ENCODE peak calls at places on chromosomes 6 and 20, in five cellular contexts. One of them, this sample, is unnamed.

GRCh38 chr20:57222631-57222950 is 43.9 kb downstream of the BMP7 start:
- DNase-seq in HEK293T: no peak
- DNase-seq in H1: no peak
- DNase-seq in NT2/D1: no peak
- DNase-seq in HepG2: no peak
- DNase-seq in this sample: no peak

GRCh38 chr6:158761746-158762145 is 57.4 kb downstream of the EZR start:
- DNase-seq in HEK293T: no peak
- DNase-seq in H1: no peak
- DNase-seq in NT2/D1: no peak
- DNase-seq in HepG2: no peak
- DNase-seq in this sample: no peak

GRCh38 chr20:13458860-13459451 is 179.8 kb downstream of the TASP1 start:
- DNase-seq in HEK293T: peak; percentile 41
- DNase-seq in H1: no peak
- DNase-seq in NT2/D1: peak; percentile 8
- DNase-seq in HepG2: peak; percentile 61
- DNase-seq in this sample: no peak

GRCh38 chr20:59788196-59788735 is 145.2 kb downstream of the SYCP2 start:
- DNase-seq in HEK293T: no peak
- DNase-seq in H1: no peak
- DNase-seq in NT2/D1: no peak
- DNase-seq in HepG2: no peak
- DNase-seq in this sample: no peak

GRCh38 chr6:13319891-13320564 is 8.3 kb downstream of the TBC1D7 start:
- DNase-seq in HEK293T: no peak
- DNase-seq in H1: no peak
- DNase-seq in NT2/D1: no peak
- DNase-seq in HepG2: no peak
- DNase-seq in this sample: no peak

GRCh38 chr20:2602046-2602735 is 50.2 kb upstream of the NOP56 start:
- DNase-seq in HEK293T: no peak
- DNase-seq in H1: no peak
- DNase-seq in NT2/D1: no peak
- DNase-seq in HepG2: no peak
- DNase-seq in this sample: no peak

GRCh38 chr20:36391955-36392354 is 85.8 kb downstream of the DLGAP4 start:
- DNase-seq in HEK293T: no peak
- DNase-seq in H1: no peak
- DNase-seq in NT2/D1: no peak
- DNase-seq in HepG2: no peak
- DNase-seq in this sample: no peak

GRCh38 chr20:64110411-64111068 is 3.2 kb upstream of the NPBWR2 start:
- DNase-seq in HEK293T: no peak
- DNase-seq in H1: peak; percentile 41
- DNase-seq in NT2/D1: no peak
- DNase-seq in HepG2: no peak
- DNase-seq in this sample: no peak

GRCh38 chr6:21595951-21596378 is 2.4 kb downstream of the SOX4 start:
- DNase-seq in HEK293T: no peak
- DNase-seq in H1: no peak
- DNase-seq in NT2/D1: no peak
- DNase-seq in HepG2: no peak
- DNase-seq in this sample: no peak

GRCh38 chr6:170289108-170289931 is 1.6 kb downstream of the DLL1 start:
- DNase-seq in HEK293T: no peak
- DNase-seq in H1: peak; percentile 77
- DNase-seq in NT2/D1: no peak
- DNase-seq in HepG2: no peak
- DNase-seq in this sample: no peak

GRCh38 chr20:3251806-3252205 is 12.8 kb upstream of the SLC4A11 start:
- DNase-seq in HEK293T: no peak
- DNase-seq in H1: no peak
- DNase-seq in NT2/D1: no peak
- DNase-seq in HepG2: no peak
- DNase-seq in this sample: no peak

GRCh38 chr6:155968921-155969320 is 513.3 kb upstream of the NOX3 start:
- DNase-seq in HEK293T: no peak
- DNase-seq in H1: no peak
- DNase-seq in NT2/D1: no peak
- DNase-seq in HepG2: no peak
- DNase-seq in this sample: no peak
- TF ChIP-seq SUZ12 in HEK293T: no peak
- TF ChIP-seq SUZ12 in H1: no peak
- TF ChIP-seq SUZ12 in NT2/D1: no peak
- TF ChIP-seq SUZ12 in HepG2: no peak
- TF ChIP-seq SUZ12 in this sample: no peak

GRCh38 chr6:35176625-35177024 is 35.5 kb upstream of the TCP11 start:
- DNase-seq in HEK293T: no peak
- DNase-seq in H1: no peak
- DNase-seq in NT2/D1: no peak
- DNase-seq in HepG2: no peak
- DNase-seq in this sample: no peak

GRCh38 chr6:35177586-35177985 is 36.2 kb upstream of the SCUBE3 start:
- DNase-seq in HEK293T: no peak
- DNase-seq in H1: no peak
- DNase-seq in NT2/D1: no peak
- DNase-seq in HepG2: no peak
- DNase-seq in this sample: no peak

GRCh38 chr6:35178932-35179832 is 34.6 kb upstream of the SCUBE3 start:
- DNase-seq in HEK293T: no peak
- DNase-seq in H1: no peak
- DNase-seq in NT2/D1: no peak
- DNase-seq in HepG2: no peak
- DNase-seq in this sample: peak; percentile 39

GRCh38 chr6:35178012-35178411 is 35.7 kb upstream of the SCUBE3 start:
- DNase-seq in HEK293T: no peak
- DNase-seq in H1: no peak
- DNase-seq in NT2/D1: no peak
- DNase-seq in HepG2: no peak
- DNase-seq in this sample: no peak

DNA sequence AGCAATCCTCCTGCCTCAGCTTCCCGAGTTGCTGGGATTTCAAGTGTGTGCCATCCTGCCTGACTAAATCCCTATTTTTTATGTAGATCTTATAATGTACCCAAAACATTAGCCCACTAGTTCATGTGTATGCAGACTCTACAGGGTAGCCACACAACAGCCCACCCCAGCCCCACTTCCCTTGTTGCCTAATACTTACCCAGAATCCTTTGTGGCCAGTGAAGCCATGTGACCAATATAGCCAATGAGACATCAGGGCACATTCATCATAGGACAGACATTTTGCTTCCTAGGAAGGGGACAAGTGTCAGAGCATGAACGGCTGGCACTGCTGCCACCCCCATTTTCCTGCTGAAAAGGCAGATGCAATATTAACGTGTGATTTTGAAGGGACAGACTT is 36.0 kb upstream of the TCP11 start:
- DNase-seq in HEK293T: no peak
- DNase-seq in H1: no peak
- DNase-seq in NT2/D1: no peak
- DNase-seq in HepG2: no peak
- DNase-seq in this sample: no peak
- TF ChIP-seq SUZ12 in HEK293T: no peak
- TF ChIP-seq SUZ12 in H1: no peak
- TF ChIP-seq SUZ12 in NT2/D1: no peak
- TF ChIP-seq SUZ12 in HepG2: no peak
- TF ChIP-seq SUZ12 in this sample: no peak

GRCh38 chr6:139370707-139371345 is 3.6 kb downstream of the CITED2 start:
- DNase-seq in HEK293T: no peak
- DNase-seq in H1: no peak
- DNase-seq in NT2/D1: no peak
- DNase-seq in HepG2: no peak
- DNase-seq in this sample: no peak
- TF ChIP-seq SUZ12 in HEK293T: no peak
- TF ChIP-seq SUZ12 in H1: no peak
- TF ChIP-seq SUZ12 in NT2/D1: no peak
- TF ChIP-seq SUZ12 in HepG2: no peak
- TF ChIP-seq SUZ12 in this sample: no peak

DNA sequence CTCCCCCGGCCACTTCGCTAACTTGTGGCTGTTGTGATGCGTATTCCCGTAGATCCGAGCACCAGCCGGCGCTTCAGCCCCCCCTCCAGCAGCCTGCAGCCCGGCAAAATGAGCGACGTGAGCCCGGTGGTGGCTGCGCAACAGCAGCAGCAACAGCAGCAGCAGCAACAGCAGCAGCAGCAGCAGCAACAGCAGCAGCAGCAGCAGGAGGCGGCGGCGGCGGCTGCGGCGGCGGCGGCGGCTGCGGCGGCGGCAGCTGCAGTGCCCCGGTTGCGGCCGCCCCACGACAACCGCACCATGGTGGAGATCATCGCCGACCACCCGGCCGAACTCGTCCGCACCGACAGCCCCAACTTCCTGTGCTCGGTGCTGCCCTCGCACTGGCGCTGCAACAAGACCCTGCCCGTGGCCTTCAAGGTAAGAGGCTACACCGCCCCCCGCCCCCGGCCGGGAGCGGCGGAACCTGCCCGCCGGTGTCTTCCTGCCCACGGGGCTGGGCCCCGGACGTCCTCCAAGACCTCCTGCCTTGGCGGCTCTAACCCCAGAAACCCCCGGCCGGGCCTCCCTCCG is 44.9 kb upstream of the SUPT3H start:
- DNase-seq in HEK293T: peak; percentile 14
- DNase-seq in H1: no peak
- DNase-seq in NT2/D1: no peak
- DNase-seq in HepG2: no peak
- DNase-seq in this sample: no peak
- TF ChIP-seq SUZ12 in HEK293T: no peak
- TF ChIP-seq SUZ12 in H1: no peak
- TF ChIP-seq SUZ12 in NT2/D1: no peak
- TF ChIP-seq SUZ12 in HepG2: no peak
- TF ChIP-seq SUZ12 in this sample: peak; percentile 100

GRCh38 chr6:5986847-5987246 is 19.9 kb downstream of the NRN1 start:
- DNase-seq in HEK293T: no peak
- DNase-seq in H1: no peak
- DNase-seq in NT2/D1: no peak
- DNase-seq in HepG2: no peak
- DNase-seq in this sample: no peak
- TF ChIP-seq SUZ12 in HEK293T: no peak
- TF ChIP-seq SUZ12 in H1: no peak
- TF ChIP-seq SUZ12 in NT2/D1: no peak
- TF ChIP-seq SUZ12 in HepG2: no peak
- TF ChIP-seq SUZ12 in this sample: no peak

GRCh38 chr6:44842616-44843015 is 455.1 kb downstream of the CDC5L start:
- DNase-seq in HEK293T: no peak
- DNase-seq in H1: no peak
- DNase-seq in NT2/D1: no peak
- DNase-seq in HepG2: no peak
- DNase-seq in this sample: no peak
- TF ChIP-seq SUZ12 in HEK293T: no peak
- TF ChIP-seq SUZ12 in H1: no peak
- TF ChIP-seq SUZ12 in NT2/D1: no peak
- TF ChIP-seq SUZ12 in HepG2: no peak
- TF ChIP-seq SUZ12 in this sample: no peak